ENCODE peak calls at places on chromosomes 3 and 15, in four cellular contexts. A, S, D and Z are unnamed samples.
A peak's percentile ranks its signal among the peaks of the same experiment; 100 is the strongest.

GRCh38 chr3:15292765-15293522 is 39.4 kb downstream of the SH3BP5 start:
- DNase-seq in D (no peak), A (no peak), S (peak; percentile 44), Z (no peak)

GRCh38 chr3:146223401-146224373 is 27.2 kb downstream of the PLSCR4 start:
- DNase-seq in D (no peak), S (peak; percentile 34), A (no peak), Z (no peak)

GRCh38 chr15:79073336-79073735 is 17.2 kb downstream of the RASGRF1 start:
- DNase-seq in A (no peak), S (no peak), D (no peak), Z (no peak)

GRCh38 chr3:141336672-141337522 is 31.4 kb upstream of the ZBTB38 start:
- DNase-seq in A (peak; percentile 92), S (peak; percentile 87), D (peak; percentile 51), Z (no peak)

GRCh38 chr15:88073386-88073681 is 183.2 kb downstream of the NTRK3 start:
- DNase-seq in S (no peak), A (no peak), D (no peak), Z (no peak)

GRCh38 chr3:195709676-195710085 is 11.1 kb upstream of the MUC20 start:
- DNase-seq in A (no peak), S (no peak), D (no peak), Z (no peak)

GRCh38 chr3:18444597-18445420 is 19.7 kb upstream of the SATB1 start:
- DNase-seq in S (peak; percentile 40), D (no peak), A (peak; percentile 40), Z (no peak)

GRCh38 chr3:149808209-149808829 is 4.7 kb upstream of the RNF13 start:
- DNase-seq in A (peak; percentile 65), D (no peak), S (peak; percentile 84), Z (no peak)

GRCh38 chr3:99865321-99865720 is 47.7 kb downstream of the CMSS1 start:
- DNase-seq in D (no peak), S (peak; percentile 61), A (no peak), Z (no peak)

GRCh38 chr15:73767794-73768501 is 14.8 kb upstream of the INSYN1 start:
- DNase-seq in A (no peak), S (no peak), D (no peak), Z (no peak)

GRCh38 chr15:52100807-52101206 is 11.8 kb downstream of the BCL2L10 start:
- DNase-seq in D (peak; percentile 79), S (peak; percentile 94), A (peak; percentile 88), Z (peak; percentile 70)

GRCh38 chr3:72310028-72310987 is 525.4 kb upstream of the PROK2 start:
- DNase-seq in A (peak; percentile 91), S (peak; percentile 85), D (peak; percentile 76), Z (peak; percentile 17)

GRCh38 chr3:34185301-34185700 is 386.9 kb downstream of the PDCD6IP start:
- DNase-seq in S (no peak), D (no peak), A (peak; percentile 9), Z (no peak)

GRCh38 chr15:78931439-78931981 is 13.3 kb downstream of the CTSH start:
- DNase-seq in A (no peak), D (no peak), S (no peak), Z (no peak)

GRCh38 chr15:70212288-70212962 is 114.7 kb upstream of the TLE3 start:
- DNase-seq in A (peak; percentile 47), D (no peak), S (no peak), Z (no peak)

GRCh38 chr15:42593143-42593542 is 17.7 kb downstream of the STARD9 start:
- DNase-seq in D (no peak), S (peak; percentile 21), A (no peak), Z (no peak)

GRCh38 chr3:185720326-185720725 is 104.5 kb downstream of the IGF2BP2 start:
- DNase-seq in D (no peak), A (no peak), S (no peak), Z (no peak)

GRCh38 chr15:84702961-84703482 is 12.9 kb downstream of the SEC11A start:
- DNase-seq in D (no peak), A (no peak), S (peak; percentile 55), Z (no peak)

GRCh38 chr3:12175137-12175593 is 16.5 kb upstream of the TIMP4 start:
- DNase-seq in D (no peak), A (no peak), S (peak; percentile 42), Z (no peak)

GRCh38 chr3:194976813-194977322 is 291.2 kb downstream of the FAM43A start:
- DNase-seq in A (no peak), S (no peak), D (no peak), Z (no peak)

GRCh38 chr3:159032311-159032710 is 230.5 kb downstream of the MFSD1 start:
- DNase-seq in A (no peak), D (no peak), S (no peak), Z (no peak)

GRCh38 chr3:134004841-134005240 is 24.9 kb downstream of the SLCO2A1 start:
- DNase-seq in A (no peak), S (no peak), D (no peak), Z (no peak)

GRCh38 chr15:58501006-58501405 is 69.2 kb downstream of the LIPC start:
- DNase-seq in A (no peak), D (no peak), S (no peak), Z (no peak)

GRCh38 chr15:28109626-28110415 is 10.7 kb upstream of the OCA2 start:
- DNase-seq in S (no peak), D (no peak), A (no peak), Z (no peak)

GRCh38 chr15:85782112-85782511 is 12.6 kb downstream of the KLHL25 start:
- DNase-seq in D (no peak), S (peak; percentile 6), A (peak; percentile 9), Z (no peak)

GRCh38 chr3:102180291-102180931 is 254.4 kb upstream of the ZPLD1 start:
- DNase-seq in D (peak; percentile 97), S (peak; percentile 95), A (no peak), Z (peak; percentile 95)

GRCh38 chr3:54278960-54279359 is 156.6 kb downstream of the CACNA2D3 start:
- DNase-seq in S (no peak), A (no peak), D (no peak), Z (no peak)

GRCh38 chr3:23800731-23801130 is 5.0 kb upstream of the UBE2E1 start:
- DNase-seq in D (no peak), S (peak; percentile 39), A (peak; percentile 32), Z (no peak)

GRCh38 chr15:84603630-84604379 is 3.0 kb downstream of the ZSCAN2 start:
- DNase-seq in D (no peak), A (no peak), S (no peak), Z (no peak)

GRCh38 chr3:64223809-64224570 is 1.3 kb downstream of the PRICKLE2 start:
- DNase-seq in S (peak; percentile 62), A (peak; percentile 24), D (no peak), Z (no peak)

GRCh38 chr15:88255496-88256171 is 905 bp downstream of the NTRK3 start:
- DNase-seq in S (peak; percentile 20), A (no peak), D (no peak), Z (no peak)

GRCh38 chr3:147415337-147415736 is 6.2 kb downstream of the ZIC1 start:
- DNase-seq in D (no peak), S (no peak), A (no peak), Z (no peak)

GRCh38 chr15:84108725-84109124 is 126.8 kb upstream of the GOLGA6L4 start:
- DNase-seq in A (no peak), D (no peak), S (peak; percentile 18), Z (no peak)

GRCh38 chr3:194756460-194757355 is 71.0 kb downstream of the FAM43A start:
- DNase-seq in S (no peak), D (no peak), A (no peak), Z (no peak)

GRCh38 chr3:120730576-120731542 is 11.5 kb downstream of the RABL3 start:
- DNase-seq in A (no peak), S (no peak), D (no peak), Z (no peak)

GRCh38 chr15:63857459-63857856 is 23.7 kb upstream of the HERC1 start:
- DNase-seq in D (no peak), A (no peak), S (no peak), Z (no peak)

GRCh38 chr3:128269131-128269775 is 116.0 kb downstream of the EEFSEC start:
- DNase-seq in S (no peak), A (no peak), D (no peak), Z (no peak)

GRCh38 chr3:58058654-58059263 is 50.5 kb downstream of the FLNB start:
- DNase-seq in D (peak; percentile 81), A (no peak), S (peak; percentile 87), Z (no peak)

GRCh38 chr15:62342959-62343358 is 177.9 kb upstream of the C2CD4B start:
- DNase-seq in A (no peak), D (no peak), S (no peak), Z (no peak)

GRCh38 chr15:62346168-62346567 is 181.1 kb upstream of the C2CD4B start:
- DNase-seq in D (no peak), S (no peak), A (no peak), Z (no peak)

GRCh38 chr15:62343397-62343796 is 178.3 kb upstream of the C2CD4B start:
- DNase-seq in D (no peak), A (no peak), S (no peak), Z (no peak)

GRCh38 chr15:62348119-62348518 is 183.0 kb upstream of the C2CD4B start:
- DNase-seq in D (no peak), S (no peak), A (no peak), Z (no peak)

GRCh38 chr15:62344806-62345539 is 179.9 kb upstream of the C2CD4B start:
- DNase-seq in S (peak; percentile 58), A (peak; percentile 87), D (no peak), Z (no peak)
- H3K4me3 ChIP-seq in S (peak overlapping the region; percentile 19), A (peak overlapping the region; percentile 15), D (no peak overlapping the region), Z (no peak overlapping the region)

GRCh38 chr15:82414536-82415191 is 15.0 kb upstream of the GOLGA6L9 start:
- DNase-seq in A (no peak), S (peak; percentile 48), D (no peak), Z (no peak)
- TF ChIP-seq CTCF in A (no peak), S (no peak), D (no peak), Z (no peak)

DNA sequence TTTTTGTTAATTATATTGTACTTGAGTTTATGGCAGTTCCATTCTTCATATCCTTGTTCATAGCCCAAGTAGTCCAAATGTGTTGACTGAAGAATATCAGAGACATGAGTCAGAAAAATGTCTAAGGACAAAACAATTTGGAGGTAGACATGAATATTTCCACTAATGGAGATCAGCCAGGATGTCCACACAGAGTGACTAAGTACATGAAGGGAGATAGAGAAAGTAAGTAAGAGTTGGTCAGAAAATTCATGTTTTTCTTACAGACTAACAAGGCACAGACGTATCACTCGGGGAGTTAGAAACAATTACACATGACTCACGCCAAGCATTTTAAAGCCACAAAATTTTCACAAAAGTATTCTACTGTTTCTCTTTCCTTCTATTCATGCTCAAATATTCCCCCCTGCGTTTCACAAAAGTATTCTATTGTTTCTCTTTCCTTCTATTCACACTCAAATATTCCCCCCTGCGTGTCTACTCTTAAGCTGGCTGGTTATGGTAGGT is 648.9 kb upstream of the CCDC54 start:
- DNase-seq in D (peak; percentile 94), A (no peak), S (peak; percentile 98), Z (peak; percentile 96)
- H3K4me3 ChIP-seq in D (peak overlapping the region; percentile 28), A (no peak overlapping the region), S (peak overlapping the region; percentile 33), Z (no peak overlapping the region)

DNA sequence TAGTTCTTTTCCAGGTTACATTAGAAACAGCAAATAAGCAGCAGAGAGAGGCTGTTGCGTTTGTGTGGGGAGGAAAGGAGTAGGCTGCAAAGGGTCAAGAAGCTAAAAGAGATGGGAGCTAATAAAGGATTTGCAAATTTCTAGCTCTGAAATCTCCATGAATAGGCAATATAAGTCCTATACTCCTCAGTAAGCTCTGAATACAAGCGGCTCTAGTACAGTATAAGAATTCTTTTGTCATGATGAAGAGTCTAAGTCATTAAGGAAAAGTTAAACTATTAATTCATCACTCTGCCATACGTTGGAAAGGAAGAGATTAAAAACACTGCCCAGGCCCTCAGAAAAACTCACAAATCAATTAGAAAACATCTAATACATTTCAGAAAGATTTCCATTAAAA is 59.3 kb downstream of the CEP152 start:
- DNase-seq in A (no peak), D (no peak), S (peak; percentile 38), Z (no peak)
- TF ChIP-seq CTCF in A (no peak), D (no peak), S (no peak), Z (no peak)

GRCh38 chr3:190122198-190122771 is 1.6 kb upstream of the P3H2 start:
- DNase-seq in S (peak; percentile 83), A (no peak), D (no peak), Z (no peak)
- H3K4me3 ChIP-seq in S (no peak overlapping the region), A (peak overlapping the region; percentile 87), D (no peak overlapping the region), Z (no peak overlapping the region)